ENCODE peak calls at places on chromosomes 12 and 14, in four cellular contexts. One of them, this sample, is unnamed.

GRCh38 chr12:109938947-109939346 is 38.9 kb downstream of the TCHP start:
- DNase-seq in HT-29: no peak
- DNase-seq in stomach: no peak
- DNase-seq in activated CD8-positive, alpha-beta memory T cell treated with anti-CD3 and anti-CD28 coated beads, Interleukin-2, amount 10 ng/mL, durations not matched to agents 7 days and 5 days: no peak
- DNase-seq in this sample: no peak

GRCh38 chr14:85566603-85567002 is 36.7 kb downstream of the FLRT2 start:
- DNase-seq in HT-29: no peak
- DNase-seq in stomach: no peak
- DNase-seq in activated CD8-positive, alpha-beta memory T cell treated with anti-CD3 and anti-CD28 coated beads, Interleukin-2, amount 10 ng/mL, durations not matched to agents 7 days and 5 days: no peak
- DNase-seq in this sample: no peak

GRCh38 chr14:78683206-78683605 is 513.0 kb downstream of the NRXN3 start:
- DNase-seq in HT-29: no peak
- DNase-seq in stomach: no peak
- DNase-seq in activated CD8-positive, alpha-beta memory T cell treated with anti-CD3 and anti-CD28 coated beads, Interleukin-2, amount 10 ng/mL, durations not matched to agents 7 days and 5 days: no peak
- DNase-seq in this sample: no peak

GRCh38 chr12:122350444-122350843 is 72.0 kb downstream of the CLIP1 start:
- DNase-seq in HT-29: no peak
- DNase-seq in stomach: no peak
- DNase-seq in activated CD8-positive, alpha-beta memory T cell treated with anti-CD3 and anti-CD28 coated beads, Interleukin-2, amount 10 ng/mL, durations not matched to agents 7 days and 5 days: no peak
- DNase-seq in this sample: peak

GRCh38 chr14:94025720-94026119 is 420 bp upstream of the OTUB2 start:
- DNase-seq in HT-29: no peak
- DNase-seq in stomach: no peak
- DNase-seq in activated CD8-positive, alpha-beta memory T cell treated with anti-CD3 and anti-CD28 coated beads, Interleukin-2, amount 10 ng/mL, durations not matched to agents 7 days and 5 days: no peak
- DNase-seq in this sample: no peak

GRCh38 chr12:94460594-94460959 is 910 bp upstream of the CEP83 start:
- DNase-seq in HT-29: no peak
- DNase-seq in stomach: no peak
- DNase-seq in activated CD8-positive, alpha-beta memory T cell treated with anti-CD3 and anti-CD28 coated beads, Interleukin-2, amount 10 ng/mL, durations not matched to agents 7 days and 5 days: no peak
- DNase-seq in this sample: no peak

GRCh38 chr12:90652280-90652679 is 302.7 kb downstream of the CCER1 start:
- DNase-seq in HT-29: no peak
- DNase-seq in stomach: no peak
- DNase-seq in activated CD8-positive, alpha-beta memory T cell treated with anti-CD3 and anti-CD28 coated beads, Interleukin-2, amount 10 ng/mL, durations not matched to agents 7 days and 5 days: no peak
- DNase-seq in this sample: no peak

GRCh38 chr12:109445224-109445623 is 31.9 kb downstream of the KCTD10 start:
- DNase-seq in HT-29: peak
- DNase-seq in stomach: no peak
- DNase-seq in activated CD8-positive, alpha-beta memory T cell treated with anti-CD3 and anti-CD28 coated beads, Interleukin-2, amount 10 ng/mL, durations not matched to agents 7 days and 5 days: no peak
- DNase-seq in this sample: no peak

GRCh38 chr12:34288963-34289345 is 266.7 kb downstream of the ALG10 start:
- DNase-seq in HT-29: no peak
- DNase-seq in stomach: no peak
- DNase-seq in activated CD8-positive, alpha-beta memory T cell treated with anti-CD3 and anti-CD28 coated beads, Interleukin-2, amount 10 ng/mL, durations not matched to agents 7 days and 5 days: no peak
- DNase-seq in this sample: no peak

GRCh38 chr14:68548194-68549056 is 244.4 kb downstream of the ZFP36L1 start:
- DNase-seq in HT-29: no peak
- DNase-seq in stomach: peak
- DNase-seq in activated CD8-positive, alpha-beta memory T cell treated with anti-CD3 and anti-CD28 coated beads, Interleukin-2, amount 10 ng/mL, durations not matched to agents 7 days and 5 days: no peak
- DNase-seq in this sample: no peak

GRCh38 chr12:119512772-119513497 is 80.6 kb upstream of the TMEM233 start:
- DNase-seq in HT-29: peak
- DNase-seq in stomach: no peak
- DNase-seq in activated CD8-positive, alpha-beta memory T cell treated with anti-CD3 and anti-CD28 coated beads, Interleukin-2, amount 10 ng/mL, durations not matched to agents 7 days and 5 days: no peak
- DNase-seq in this sample: no peak

GRCh38 chr14:95549656-95550585 is 15.1 kb downstream of the GLRX5 start:
- DNase-seq in HT-29: peak
- DNase-seq in stomach: peak
- DNase-seq in activated CD8-positive, alpha-beta memory T cell treated with anti-CD3 and anti-CD28 coated beads, Interleukin-2, amount 10 ng/mL, durations not matched to agents 7 days and 5 days: no peak
- DNase-seq in this sample: no peak

GRCh38 chr14:95356245-95356850 is 36.6 kb upstream of the CLMN start:
- DNase-seq in HT-29: no peak
- DNase-seq in stomach: no peak
- DNase-seq in activated CD8-positive, alpha-beta memory T cell treated with anti-CD3 and anti-CD28 coated beads, Interleukin-2, amount 10 ng/mL, durations not matched to agents 7 days and 5 days: no peak
- DNase-seq in this sample: no peak

GRCh38 chr14:89455412-89455811 is 38.4 kb upstream of the FOXN3 start:
- DNase-seq in HT-29: no peak
- DNase-seq in stomach: peak
- DNase-seq in activated CD8-positive, alpha-beta memory T cell treated with anti-CD3 and anti-CD28 coated beads, Interleukin-2, amount 10 ng/mL, durations not matched to agents 7 days and 5 days: no peak
- DNase-seq in this sample: no peak

GRCh38 chr12:30582943-30583342 is 112.7 kb downstream of the IPO8 start:
- DNase-seq in HT-29: no peak
- DNase-seq in stomach: no peak
- DNase-seq in activated CD8-positive, alpha-beta memory T cell treated with anti-CD3 and anti-CD28 coated beads, Interleukin-2, amount 10 ng/mL, durations not matched to agents 7 days and 5 days: no peak
- DNase-seq in this sample: no peak

GRCh38 chr14:68246074-68246980 is 426.7 kb downstream of the RAD51B start:
- DNase-seq in HT-29: peak
- DNase-seq in stomach: no peak
- DNase-seq in activated CD8-positive, alpha-beta memory T cell treated with anti-CD3 and anti-CD28 coated beads, Interleukin-2, amount 10 ng/mL, durations not matched to agents 7 days and 5 days: no peak
- DNase-seq in this sample: no peak

GRCh38 chr14:94392510-94392935 is 4.1 kb upstream of the SERPINA1 start:
- DNase-seq in HT-29: no peak
- DNase-seq in stomach: no peak
- DNase-seq in activated CD8-positive, alpha-beta memory T cell treated with anti-CD3 and anti-CD28 coated beads, Interleukin-2, amount 10 ng/mL, durations not matched to agents 7 days and 5 days: peak
- DNase-seq in this sample: no peak